ENCODE peak calls at places on chromosomes 7 and 10, in five cellular contexts. One of them, this sample, is unnamed.
A peak's percentile ranks its signal among the peaks of the same experiment; 100 is the strongest.

GRCh38 chr7:35780070-35780469 is 20.8 kb upstream of the SEPTIN7 start:
- DNase-seq in colonic mucosa: no peak
- DNase-seq in uterus: no peak
- DNase-seq in GM12865: no peak
- DNase-seq in endodermal cell: no peak
- DNase-seq in this sample: no peak

GRCh38 chr7:11830582-11831382 is 1.2 kb downstream of the THSD7A start:
- DNase-seq in uterus: no peak
- DNase-seq in colonic mucosa: no peak
- DNase-seq in GM12865: no peak
- DNase-seq in endodermal cell: peak; percentile 41
- DNase-seq in this sample: no peak

GRCh38 chr10:19892677-19893076 is 76.4 kb downstream of the PLXDC2 start:
- DNase-seq in GM12865: no peak
- DNase-seq in colonic mucosa: no peak
- DNase-seq in endodermal cell: no peak
- DNase-seq in uterus: no peak
- DNase-seq in this sample: no peak

GRCh38 chr7:32957326-32958045 is at the start of gene FKBP9:
- DNase-seq in colonic mucosa: peak; percentile 91
- DNase-seq in endodermal cell: peak; percentile 92
- DNase-seq in GM12865: peak; percentile 54
- DNase-seq in uterus: peak; percentile 91
- DNase-seq in this sample: no peak

GRCh38 chr10:84768132-84768531 is 439.7 kb downstream of the CCSER2 start:
- DNase-seq in colonic mucosa: no peak
- DNase-seq in uterus: no peak
- DNase-seq in GM12865: no peak
- DNase-seq in endodermal cell: no peak
- DNase-seq in this sample: no peak

GRCh38 chr7:133389727-133390126 is 136.8 kb downstream of the EXOC4 start:
- DNase-seq in colonic mucosa: no peak
- DNase-seq in uterus: no peak
- DNase-seq in GM12865: no peak
- DNase-seq in endodermal cell: no peak
- DNase-seq in this sample: no peak

GRCh38 chr10:128776617-128777016 is 650.4 kb upstream of the MKI67 start:
- DNase-seq in uterus: no peak
- DNase-seq in endodermal cell: no peak
- DNase-seq in GM12865: no peak
- DNase-seq in colonic mucosa: no peak
- DNase-seq in this sample: no peak

GRCh38 chr10:117197189-117197588 is at the start of gene KCNK18:
- DNase-seq in colonic mucosa: no peak
- DNase-seq in GM12865: no peak
- DNase-seq in endodermal cell: no peak
- DNase-seq in uterus: no peak
- DNase-seq in this sample: no peak

GRCh38 chr10:131937832-131938231 is 37.0 kb downstream of the PPP2R2D start:
- DNase-seq in endodermal cell: no peak
- DNase-seq in uterus: no peak
- DNase-seq in colonic mucosa: no peak
- DNase-seq in GM12865: no peak
- DNase-seq in this sample: no peak

GRCh38 chr10:44578271-44578670 is 193.4 kb upstream of the CXCL12 start:
- DNase-seq in uterus: no peak
- DNase-seq in colonic mucosa: no peak
- DNase-seq in endodermal cell: no peak
- DNase-seq in GM12865: no peak
- DNase-seq in this sample: no peak

GRCh38 chr10:21604651-21605050 is 70.6 kb downstream of the MLLT10 start:
- DNase-seq in endodermal cell: no peak
- DNase-seq in GM12865: no peak
- DNase-seq in uterus: no peak
- DNase-seq in colonic mucosa: no peak
- DNase-seq in this sample: no peak

GRCh38 chr7:79489371-79489770 is 35.9 kb upstream of the MAGI2 start:
- DNase-seq in endodermal cell: no peak
- DNase-seq in GM12865: no peak
- DNase-seq in uterus: no peak
- DNase-seq in colonic mucosa: no peak
- DNase-seq in this sample: no peak

GRCh38 chr10:123965973-123966895 is 74.6 kb upstream of the CPXM2 start:
- DNase-seq in colonic mucosa: no peak
- DNase-seq in uterus: no peak
- DNase-seq in GM12865: no peak
- DNase-seq in endodermal cell: no peak
- DNase-seq in this sample: no peak

GRCh38 chr7:81162771-81163525 is 244.1 kb upstream of the SEMA3C start:
- DNase-seq in uterus: no peak
- DNase-seq in GM12865: no peak
- DNase-seq in colonic mucosa: no peak
- DNase-seq in endodermal cell: no peak
- DNase-seq in this sample: no peak

GRCh38 chr7:130902755-130903357 is 168.8 kb upstream of the KLF14 start:
- DNase-seq in endodermal cell: no peak
- DNase-seq in uterus: no peak
- DNase-seq in GM12865: no peak
- DNase-seq in colonic mucosa: no peak
- DNase-seq in this sample: no peak

GRCh38 chr7:106283501-106283830 is 1.3 kb downstream of the NAMPT start:
- DNase-seq in uterus: no peak
- DNase-seq in GM12865: no peak
- DNase-seq in endodermal cell: no peak
- DNase-seq in colonic mucosa: no peak
- DNase-seq in this sample: no peak

GRCh38 chr10:69359089-69360025 is 57.4 kb downstream of the TACR2 start:
- DNase-seq in GM12865: no peak
- DNase-seq in endodermal cell: no peak
- DNase-seq in uterus: no peak
- DNase-seq in colonic mucosa: no peak
- DNase-seq in this sample: no peak

GRCh38 chr10:11636761-11637166 is 25.3 kb upstream of the USP6NL start:
- DNase-seq in colonic mucosa: no peak
- DNase-seq in endodermal cell: no peak
- DNase-seq in GM12865: no peak
- DNase-seq in uterus: no peak
- DNase-seq in this sample: no peak

GRCh38 chr7:101589052-101589451 is 40.0 kb downstream of the MYL10 start:
- DNase-seq in colonic mucosa: peak; percentile 12
- DNase-seq in endodermal cell: no peak
- DNase-seq in GM12865: no peak
- DNase-seq in uterus: no peak
- DNase-seq in this sample: no peak

GRCh38 chr7:127865466-127865865 is 165.8 kb downstream of the LRRC4 start:
- DNase-seq in uterus: no peak
- DNase-seq in endodermal cell: no peak
- DNase-seq in GM12865: no peak
- DNase-seq in colonic mucosa: no peak
- DNase-seq in this sample: no peak

GRCh38 chr7:128092221-128092620 is 61.0 kb upstream of the LRRC4 start:
- DNase-seq in endodermal cell: no peak
- DNase-seq in colonic mucosa: no peak
- DNase-seq in GM12865: no peak
- DNase-seq in uterus: no peak
- DNase-seq in this sample: no peak

GRCh38 chr7:132117181-132117580 is 459.1 kb downstream of the PLXNA4 start:
- DNase-seq in uterus: no peak
- DNase-seq in colonic mucosa: no peak
- DNase-seq in GM12865: no peak
- DNase-seq in endodermal cell: no peak
- DNase-seq in this sample: no peak

GRCh38 chr10:86336341-86336740 is 30.3 kb downstream of the GRID1 start:
- DNase-seq in GM12865: no peak
- DNase-seq in colonic mucosa: no peak
- DNase-seq in endodermal cell: no peak
- DNase-seq in uterus: no peak
- DNase-seq in this sample: no peak

GRCh38 chr10:65377687-65378086 is 1548.1 kb upstream of the LRRTM3 start:
- DNase-seq in endodermal cell: no peak
- DNase-seq in uterus: no peak
- DNase-seq in colonic mucosa: no peak
- DNase-seq in GM12865: no peak
- DNase-seq in this sample: no peak

GRCh38 chr7:101166603-101166908 is 1.2 kb upstream of the VGF start:
- DNase-seq in GM12865: no peak
- DNase-seq in endodermal cell: no peak
- DNase-seq in colonic mucosa: no peak
- DNase-seq in uterus: no peak
- DNase-seq in this sample: no peak

GRCh38 chr10:80133221-80133620 is 691 bp downstream of the PLAC9 start:
- DNase-seq in uterus: peak; percentile 57
- DNase-seq in colonic mucosa: no peak
- DNase-seq in endodermal cell: peak; percentile 65
- DNase-seq in GM12865: no peak
- DNase-seq in this sample: no peak

GRCh38 chr10:112265745-112266144 is 17.5 kb upstream of the TECTB start:
- DNase-seq in uterus: no peak
- DNase-seq in colonic mucosa: no peak
- DNase-seq in GM12865: no peak
- DNase-seq in endodermal cell: no peak
- DNase-seq in this sample: no peak

GRCh38 chr7:132183822-132184380 is 392.4 kb downstream of the PLXNA4 start:
- DNase-seq in endodermal cell: peak; percentile 66
- DNase-seq in uterus: no peak
- DNase-seq in GM12865: no peak
- DNase-seq in colonic mucosa: no peak
- DNase-seq in this sample: no peak

GRCh38 chr7:159122276-159122675 is 22.4 kb downstream of the VIPR2 start:
- DNase-seq in GM12865: no peak
- DNase-seq in endodermal cell: peak; percentile 28
- DNase-seq in uterus: no peak
- DNase-seq in colonic mucosa: no peak
- DNase-seq in this sample: no peak

GRCh38 chr10:103612462-103613365 is 119.2 kb downstream of the NEURL1 start:
- DNase-seq in endodermal cell: no peak
- DNase-seq in uterus: peak; percentile 56
- DNase-seq in colonic mucosa: no peak
- DNase-seq in GM12865: no peak
- DNase-seq in this sample: no peak

GRCh38 chr10:133260895-133261725 is 15.6 kb downstream of the ADAM8 start:
- DNase-seq in colonic mucosa: peak; percentile 64
- DNase-seq in endodermal cell: peak; percentile 65
- DNase-seq in uterus: peak; percentile 51
- DNase-seq in GM12865: peak; percentile 68
- DNase-seq in this sample: no peak

GRCh38 chr10:51141015-51141414 is 66.7 kb downstream of the PRKG1 start:
- DNase-seq in endodermal cell: no peak
- DNase-seq in uterus: no peak
- DNase-seq in colonic mucosa: no peak
- DNase-seq in GM12865: no peak
- DNase-seq in this sample: no peak

GRCh38 chr10:51139176-51139575 is 64.9 kb downstream of the PRKG1 start:
- DNase-seq in endodermal cell: no peak
- DNase-seq in GM12865: no peak
- DNase-seq in colonic mucosa: no peak
- DNase-seq in uterus: no peak
- DNase-seq in this sample: no peak

GRCh38 chr10:51137741-51138529 is 63.6 kb downstream of the PRKG1 start:
- DNase-seq in endodermal cell: no peak
- DNase-seq in GM12865: no peak
- DNase-seq in uterus: no peak
- DNase-seq in colonic mucosa: no peak
- DNase-seq in this sample: no peak
- H3K4me3 ChIP-seq in endodermal cell: no peak overlapping the region
- H3K4me3 ChIP-seq in GM12865: no peak overlapping the region
- H3K4me3 ChIP-seq in uterus: no peak overlapping the region
- H3K4me3 ChIP-seq in colonic mucosa: no peak overlapping the region
- H3K4me3 ChIP-seq in this sample: no peak overlapping the region

DNA sequence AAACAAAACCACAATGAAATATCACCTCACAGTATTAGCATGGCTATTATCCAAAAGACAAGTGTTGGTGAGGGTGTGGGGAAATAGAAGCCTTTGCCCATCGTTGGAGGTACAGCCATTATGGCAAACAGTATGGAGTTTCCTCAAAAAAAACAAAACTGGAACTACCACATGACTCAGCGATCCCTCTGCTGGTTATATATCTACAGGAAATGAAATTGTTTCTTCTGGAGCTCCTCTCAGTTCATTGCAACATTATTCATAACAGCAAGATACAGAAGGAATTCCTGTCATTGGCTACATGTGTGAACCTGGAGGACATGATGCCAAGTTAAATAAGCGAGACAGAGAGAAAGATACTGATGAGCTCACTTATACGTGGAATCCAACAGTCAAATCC is 2.4 kb upstream of the UBE3C start:
- DNase-seq in GM12865: no peak
- DNase-seq in endodermal cell: no peak
- DNase-seq in uterus: no peak
- DNase-seq in colonic mucosa: no peak
- DNase-seq in this sample: no peak
- TF ChIP-seq CTCF in GM12865: no peak
- TF ChIP-seq CTCF in endodermal cell: peak; percentile 36
- TF ChIP-seq CTCF in uterus: no peak
- TF ChIP-seq CTCF in colonic mucosa: no peak
- TF ChIP-seq CTCF in this sample: peak; percentile 14

GRCh38 chr10:125283831-125284614 is 123.7 kb upstream of the CTBP2 start:
- DNase-seq in endodermal cell: no peak
- DNase-seq in uterus: no peak
- DNase-seq in colonic mucosa: no peak
- DNase-seq in GM12865: no peak
- DNase-seq in this sample: no peak

GRCh38 chr10:125294109-125294508 is 133.7 kb upstream of the CTBP2 start:
- DNase-seq in colonic mucosa: no peak
- DNase-seq in endodermal cell: no peak
- DNase-seq in uterus: no peak
- DNase-seq in GM12865: no peak
- DNase-seq in this sample: no peak

GRCh38 chr10:125284875-125285597 is 124.7 kb upstream of the CTBP2 start:
- DNase-seq in GM12865: no peak
- DNase-seq in uterus: no peak
- DNase-seq in colonic mucosa: no peak
- DNase-seq in endodermal cell: no peak
- DNase-seq in this sample: no peak

GRCh38 chr10:125291841-125292240 is 131.5 kb upstream of the CTBP2 start:
- DNase-seq in GM12865: no peak
- DNase-seq in endodermal cell: no peak
- DNase-seq in colonic mucosa: no peak
- DNase-seq in uterus: no peak
- DNase-seq in this sample: no peak

DNA sequence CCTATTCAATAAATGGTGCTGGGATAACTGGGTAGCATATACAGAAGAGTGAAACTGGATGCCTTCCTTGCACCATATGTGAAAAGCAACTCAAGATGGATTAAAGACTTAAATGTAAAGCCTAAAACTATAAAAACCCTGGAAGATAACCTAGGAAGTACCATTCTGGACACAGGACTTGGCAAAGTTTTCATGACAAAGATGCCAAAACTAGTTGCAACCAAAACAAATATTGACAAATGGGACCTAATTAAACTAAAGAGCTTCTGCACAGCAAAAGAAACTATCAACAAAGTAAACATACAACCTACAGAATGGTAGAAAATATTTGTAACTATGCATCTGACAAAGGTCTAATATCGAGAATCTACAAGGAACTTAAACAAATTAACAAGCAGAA is 129.1 kb upstream of the CTBP2 start:
- DNase-seq in endodermal cell: no peak
- DNase-seq in colonic mucosa: no peak
- DNase-seq in uterus: no peak
- DNase-seq in GM12865: no peak
- DNase-seq in this sample: no peak
- H3K4me3 ChIP-seq in endodermal cell: no peak overlapping the region
- H3K4me3 ChIP-seq in colonic mucosa: no peak overlapping the region
- H3K4me3 ChIP-seq in uterus: no peak overlapping the region
- H3K4me3 ChIP-seq in GM12865: no peak overlapping the region
- H3K4me3 ChIP-seq in this sample: no peak overlapping the region

GRCh38 chr10:49567810-49568209 is 28.9 kb upstream of the ERCC6 start:
- DNase-seq in endodermal cell: no peak
- DNase-seq in colonic mucosa: no peak
- DNase-seq in uterus: no peak
- DNase-seq in GM12865: no peak
- DNase-seq in this sample: no peak
- TF ChIP-seq CTCF in endodermal cell: no peak
- TF ChIP-seq CTCF in colonic mucosa: no peak
- TF ChIP-seq CTCF in uterus: no peak
- TF ChIP-seq CTCF in GM12865: no peak
- TF ChIP-seq CTCF in this sample: no peak

This sample was measured in GM12864.